ENCODE peak calls at places on chromosomes 5 and 9, in six cellular contexts. One of them, this sample, is unnamed.

GRCh38 chr5:1474183-1474839 is 29.1 kb upstream of the SLC6A3 start:
- DNase-seq in tibial nerve: no peak
- DNase-seq in PC-3: no peak
- DNase-seq in fibroblast of lung: no peak
- DNase-seq in tibial artery: no peak
- DNase-seq in psoas muscle: no peak
- DNase-seq in this sample: no peak

GRCh38 chr9:80028501-80028900 is 456.7 kb downstream of the TLE4 start:
- DNase-seq in psoas muscle: no peak
- DNase-seq in PC-3: no peak
- DNase-seq in tibial artery: no peak
- DNase-seq in tibial nerve: no peak
- DNase-seq in fibroblast of lung: no peak
- DNase-seq in this sample: no peak

GRCh38 chr9:135773094-135773493 is 71.1 kb downstream of the KCNT1 start:
- DNase-seq in PC-3: no peak
- DNase-seq in psoas muscle: no peak
- DNase-seq in fibroblast of lung: no peak
- DNase-seq in tibial artery: no peak
- DNase-seq in tibial nerve: no peak
- DNase-seq in this sample: no peak

GRCh38 chr5:149471406-149472183 is 79.6 kb downstream of the CSNK1A1 start:
- DNase-seq in tibial nerve: no peak
- DNase-seq in fibroblast of lung: peak; percentile 76
- DNase-seq in psoas muscle: no peak
- DNase-seq in tibial artery: peak; percentile 56
- DNase-seq in PC-3: peak; percentile 65
- DNase-seq in this sample: peak; percentile 96

GRCh38 chr5:79416499-79416898 is 97.4 kb downstream of the HOMER1 start:
- DNase-seq in PC-3: no peak
- DNase-seq in tibial artery: no peak
- DNase-seq in fibroblast of lung: peak; percentile 74
- DNase-seq in tibial nerve: no peak
- DNase-seq in psoas muscle: no peak
- DNase-seq in this sample: peak; percentile 5

GRCh38 chr9:114538241-114538640 is 33.0 kb upstream of the WHRN start:
- DNase-seq in tibial nerve: no peak
- DNase-seq in psoas muscle: no peak
- DNase-seq in fibroblast of lung: no peak
- DNase-seq in PC-3: peak; percentile 15
- DNase-seq in tibial artery: no peak
- DNase-seq in this sample: peak; percentile 90

GRCh38 chr9:136163248-136163850 is 41.6 kb downstream of the LHX3 start:
- DNase-seq in tibial nerve: no peak
- DNase-seq in psoas muscle: no peak
- DNase-seq in fibroblast of lung: no peak
- DNase-seq in PC-3: no peak
- DNase-seq in tibial artery: no peak
- DNase-seq in this sample: no peak

GRCh38 chr5:140345919-140346347 is 470 bp downstream of the HBEGF start:
- DNase-seq in psoas muscle: peak; percentile 88
- DNase-seq in tibial artery: peak; percentile 80
- DNase-seq in tibial nerve: no peak
- DNase-seq in fibroblast of lung: peak; percentile 58
- DNase-seq in PC-3: peak; percentile 56
- DNase-seq in this sample: peak; percentile 58

GRCh38 chr5:94308442-94308841 is 310.0 kb downstream of the KIAA0825 start:
- DNase-seq in tibial nerve: no peak
- DNase-seq in fibroblast of lung: no peak
- DNase-seq in PC-3: peak; percentile 66
- DNase-seq in psoas muscle: no peak
- DNase-seq in tibial artery: no peak
- DNase-seq in this sample: peak; percentile 5

GRCh38 chr9:99114846-99115500 is 10.1 kb downstream of the TGFBR1 start:
- DNase-seq in fibroblast of lung: no peak
- DNase-seq in tibial nerve: no peak
- DNase-seq in psoas muscle: no peak
- DNase-seq in PC-3: no peak
- DNase-seq in tibial artery: no peak
- DNase-seq in this sample: no peak

GRCh38 chr5:138975098-138975847 is 100.1 kb upstream of the LRRTM2 start:
- DNase-seq in tibial nerve: peak; percentile 50
- DNase-seq in psoas muscle: peak; percentile 70
- DNase-seq in fibroblast of lung: peak; percentile 75
- DNase-seq in PC-3: no peak
- DNase-seq in tibial artery: no peak
- DNase-seq in this sample: no peak

GRCh38 chr5:58244819-58245478 is 214.9 kb downstream of the PLK2 start:
- DNase-seq in tibial nerve: no peak
- DNase-seq in fibroblast of lung: no peak
- DNase-seq in tibial artery: no peak
- DNase-seq in psoas muscle: no peak
- DNase-seq in PC-3: no peak
- DNase-seq in this sample: no peak

GRCh38 chr9:93665566-93666278 is 89.3 kb downstream of the PHF2 start:
- DNase-seq in psoas muscle: peak; percentile 47
- DNase-seq in fibroblast of lung: no peak
- DNase-seq in tibial artery: peak; percentile 61
- DNase-seq in PC-3: no peak
- DNase-seq in tibial nerve: no peak
- DNase-seq in this sample: no peak

GRCh38 chr5:57175586-57175985 is 1.7 kb downstream of the GPBP1 start:
- DNase-seq in tibial artery: no peak
- DNase-seq in psoas muscle: no peak
- DNase-seq in tibial nerve: no peak
- DNase-seq in fibroblast of lung: no peak
- DNase-seq in PC-3: no peak
- DNase-seq in this sample: no peak

GRCh38 chr9:124376329-124376728 is 38.9 kb downstream of the PSMB7 start:
- DNase-seq in tibial artery: no peak
- DNase-seq in PC-3: no peak
- DNase-seq in tibial nerve: no peak
- DNase-seq in fibroblast of lung: no peak
- DNase-seq in psoas muscle: no peak
- DNase-seq in this sample: no peak

GRCh38 chr5:9538504-9538903 is 7.4 kb downstream of the SEMA5A start:
- DNase-seq in tibial nerve: no peak
- DNase-seq in PC-3: no peak
- DNase-seq in fibroblast of lung: no peak
- DNase-seq in psoas muscle: no peak
- DNase-seq in tibial artery: no peak
- DNase-seq in this sample: no peak

GRCh38 chr9:34046784-34047379 is 1.8 kb downstream of the UBAP2 start:
- DNase-seq in psoas muscle: no peak
- DNase-seq in fibroblast of lung: no peak
- DNase-seq in tibial nerve: no peak
- DNase-seq in PC-3: peak; percentile 23
- DNase-seq in tibial artery: no peak
- DNase-seq in this sample: peak; percentile 51

GRCh38 chr5:95817430-95817829 is 5.1 kb downstream of the GLRX start:
- DNase-seq in tibial artery: no peak
- DNase-seq in fibroblast of lung: no peak
- DNase-seq in psoas muscle: peak; percentile 75
- DNase-seq in tibial nerve: no peak
- DNase-seq in PC-3: peak; percentile 92
- DNase-seq in this sample: no peak

GRCh38 chr9:127788337-127789011 is 2.6 kb downstream of the CDK9 start:
- DNase-seq in fibroblast of lung: no peak
- DNase-seq in PC-3: no peak
- DNase-seq in psoas muscle: no peak
- DNase-seq in tibial nerve: no peak
- DNase-seq in tibial artery: no peak
- DNase-seq in this sample: no peak

GRCh38 chr9:133796562-133796961 is 58.4 kb upstream of the SARDH start:
- DNase-seq in tibial nerve: no peak
- DNase-seq in PC-3: no peak
- DNase-seq in psoas muscle: no peak
- DNase-seq in fibroblast of lung: no peak
- DNase-seq in tibial artery: no peak
- DNase-seq in this sample: no peak

GRCh38 chr9:84111726-84112125 is 131.1 kb downstream of the RMI1 start:
- DNase-seq in fibroblast of lung: no peak
- DNase-seq in tibial artery: no peak
- DNase-seq in tibial nerve: no peak
- DNase-seq in PC-3: peak; percentile 24
- DNase-seq in psoas muscle: no peak
- DNase-seq in this sample: no peak

GRCh38 chr9:27059406-27059805 is 49.6 kb upstream of the TEK start:
- DNase-seq in psoas muscle: no peak
- DNase-seq in fibroblast of lung: no peak
- DNase-seq in tibial nerve: no peak
- DNase-seq in tibial artery: no peak
- DNase-seq in PC-3: no peak
- DNase-seq in this sample: peak; percentile 23
- H3K9me3 ChIP-seq in psoas muscle: no peaks in the 10 kb centered on the region
- H3K9me3 ChIP-seq in fibroblast of lung: no peaks in the 10 kb centered on the region
- H3K9me3 ChIP-seq in tibial nerve: no peaks in the 10 kb centered on the region
- H3K9me3 ChIP-seq in tibial artery: no peaks in the 10 kb centered on the region
- H3K9me3 ChIP-seq in PC-3: no peaks in the 10 kb centered on the region
- H3K9me3 ChIP-seq in this sample: no peaks in the 10 kb centered on the region

GRCh38 chr5:3050863-3051262 is 299.4 kb upstream of the IRX2 start:
- DNase-seq in tibial nerve: no peak
- DNase-seq in psoas muscle: no peak
- DNase-seq in tibial artery: no peak
- DNase-seq in PC-3: no peak
- DNase-seq in fibroblast of lung: no peak
- DNase-seq in this sample: no peak
- H3K9me3 ChIP-seq in tibial nerve: no peaks in the 10 kb centered on the region
- H3K9me3 ChIP-seq in psoas muscle: no peaks in the 10 kb centered on the region
- H3K9me3 ChIP-seq in tibial artery: no peaks in the 10 kb centered on the region
- H3K9me3 ChIP-seq in PC-3: peaks cover 4% of the 10 kb centered on the region
- H3K9me3 ChIP-seq in fibroblast of lung: no peaks in the 10 kb centered on the region
- H3K9me3 ChIP-seq in this sample: no peaks in the 10 kb centered on the region

GRCh38 chr5:158711927-158712529 is 387.7 kb downstream of the EBF1 start:
- DNase-seq in fibroblast of lung: no peak
- DNase-seq in tibial artery: no peak
- DNase-seq in tibial nerve: no peak
- DNase-seq in psoas muscle: no peak
- DNase-seq in PC-3: no peak
- DNase-seq in this sample: no peak
- H3K9me3 ChIP-seq in fibroblast of lung: no peaks in the 10 kb centered on the region
- H3K9me3 ChIP-seq in tibial artery: no peaks in the 10 kb centered on the region
- H3K9me3 ChIP-seq in tibial nerve: no peaks in the 10 kb centered on the region
- H3K9me3 ChIP-seq in psoas muscle: no peaks in the 10 kb centered on the region
- H3K9me3 ChIP-seq in PC-3: no peaks in the 10 kb centered on the region
- H3K9me3 ChIP-seq in this sample: no peaks in the 10 kb centered on the region

GRCh38 chr5:4128994-4129393 is 533.4 kb downstream of the IRX1 start:
- DNase-seq in tibial nerve: no peak
- DNase-seq in PC-3: no peak
- DNase-seq in psoas muscle: no peak
- DNase-seq in fibroblast of lung: no peak
- DNase-seq in tibial artery: no peak
- DNase-seq in this sample: no peak
- H3K9me3 ChIP-seq in tibial nerve: no peaks in the 10 kb centered on the region
- H3K9me3 ChIP-seq in PC-3: peaks cover 20% of the 10 kb centered on the region
- H3K9me3 ChIP-seq in psoas muscle: no peaks in the 10 kb centered on the region
- H3K9me3 ChIP-seq in fibroblast of lung: no peaks in the 10 kb centered on the region
- H3K9me3 ChIP-seq in tibial artery: no peaks in the 10 kb centered on the region
- H3K9me3 ChIP-seq in this sample: no peaks in the 10 kb centered on the region

DNA sequence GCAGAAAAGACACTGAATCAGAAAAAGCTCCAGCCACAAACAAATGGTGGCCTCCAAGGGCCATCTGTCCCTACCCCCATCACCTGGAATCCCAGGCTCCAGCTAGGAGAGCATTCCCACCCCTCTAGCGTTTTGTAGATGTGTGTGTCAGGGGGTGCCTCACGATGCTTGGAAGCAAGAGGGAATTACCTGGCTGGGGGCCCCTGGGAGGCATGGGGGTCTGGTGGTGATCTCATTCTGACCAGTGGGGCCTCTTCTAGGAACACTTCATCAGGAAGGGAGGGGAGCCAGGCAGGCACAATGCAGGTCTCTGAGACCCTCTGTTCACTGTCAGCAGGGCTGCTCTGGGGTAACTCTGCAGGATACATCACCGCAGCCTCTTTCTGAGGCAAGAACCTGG is 6.0 kb downstream of the SHROOM1 start:
- DNase-seq in PC-3: no peak
- DNase-seq in psoas muscle: no peak
- DNase-seq in tibial artery: no peak
- DNase-seq in tibial nerve: no peak
- DNase-seq in fibroblast of lung: no peak
- DNase-seq in this sample: no peak
- H3K9me3 ChIP-seq in PC-3: no peaks in the 10 kb centered on the region
- H3K9me3 ChIP-seq in psoas muscle: no peaks in the 10 kb centered on the region
- H3K9me3 ChIP-seq in tibial artery: no peaks in the 10 kb centered on the region
- H3K9me3 ChIP-seq in tibial nerve: no peaks in the 10 kb centered on the region
- H3K9me3 ChIP-seq in fibroblast of lung: no peaks in the 10 kb centered on the region
- H3K9me3 ChIP-seq in this sample: no peaks in the 10 kb centered on the region